ENCODE peak calls at places on chromosomes 16 and 17, in nine cellular contexts. Z is COR-L47, V is HEK293T, Q is NCI-H774, U is HCEC 1CT, H is GM13976, I is foreskin fibroblast, T is A549, X is pancreas. O is an unnamed sample.

GRCh38 chr17:50345443-50346312 is at the start of gene XYLT2:
- DNase-seq in Z (peak), V (peak), Q (peak), U (peak), H (peak), I (peak), T (peak), X (peak), O (no peak)

GRCh38 chr16:57622361-57623250 is 5.8 kb upstream of the ADGRG1 start:
- DNase-seq in Z (no peak), V (no peak), Q (no peak), U (no peak), H (no peak), I (no peak), T (no peak), X (no peak), O (no peak)

GRCh38 chr16:51449441-51449840 is 298.4 kb upstream of the SALL1 start:
- DNase-seq in Z (no peak), V (no peak), Q (no peak), U (no peak), H (no peak), I (no peak), T (no peak), X (no peak), O (no peak)

GRCh38 chr16:66741131-66741900 is 10.1 kb downstream of the DYNC1LI2 start:
- DNase-seq in Z (peak), V (peak), Q (no peak), U (peak), H (no peak), I (peak), T (peak), X (peak), O (no peak)

GRCh38 chr17:73657473-73658116 is 13.3 kb upstream of the SDK2 start:
- DNase-seq in Z (peak), V (peak), Q (peak), U (no peak), H (no peak), I (no peak), T (peak), X (peak), O (no peak)

GRCh38 chr16:49315602-49316001 is 34.0 kb upstream of the CBLN1 start:
- DNase-seq in Z (no peak), V (no peak), Q (no peak), U (no peak), H (no peak), I (no peak), T (no peak), X (no peak), O (no peak)

GRCh38 chr16:75208861-75209505 is 2.0 kb upstream of the CTRB2 start:
- DNase-seq in Z (no peak), V (no peak), Q (no peak), U (no peak), H (peak), I (no peak), T (no peak), X (peak), O (no peak)

GRCh38 chr16:75262104-75262799 is 10.8 kb upstream of the BCAR1 start:
- DNase-seq in Z (no peak), V (no peak), Q (no peak), U (no peak), H (no peak), I (no peak), T (no peak), X (no peak), O (no peak)

GRCh38 chr17:9141423-9141753 is 120.1 kb downstream of the NTN1 start:
- DNase-seq in Z (no peak), V (no peak), Q (no peak), U (no peak), H (no peak), I (no peak), T (no peak), X (no peak), O (no peak)

GRCh38 chr17:17628388-17629008 is 37.0 kb upstream of the PEMT start:
- DNase-seq in Z (no peak), V (no peak), Q (no peak), U (no peak), H (peak), I (no peak), T (no peak), X (no peak), O (no peak)

GRCh38 chr16:87371261-87371866 is 12.2 kb downstream of the FBXO31 start:
- DNase-seq in Z (no peak), V (no peak), Q (no peak), U (no peak), H (no peak), I (no peak), T (no peak), X (no peak), O (no peak)

GRCh38 chr17:81291662-81292061 is 3.4 kb downstream of the SLC38A10 start:
- DNase-seq in Z (peak), V (peak), Q (peak), U (peak), H (peak), I (no peak), T (peak), X (peak), O (no peak)

GRCh38 chr17:18040287-18040858 is 1.2 kb downstream of the GID4 start:
- DNase-seq in Z (no peak), V (no peak), Q (no peak), U (no peak), H (no peak), I (no peak), T (no peak), X (no peak), O (no peak)

GRCh38 chr16:85321856-85322271 is 209.6 kb upstream of the CIBAR2 start:
- DNase-seq in Z (no peak), V (no peak), Q (no peak), U (peak), H (no peak), I (peak), T (no peak), X (peak), O (no peak)

GRCh38 chr17:40813804-40814203 is 8.6 kb downstream of the KRT10 start:
- DNase-seq in Z (no peak), V (no peak), Q (no peak), U (peak), H (no peak), I (no peak), T (no peak), X (no peak), O (peak)

GRCh38 chr17:21004016-21004930 is 38.5 kb downstream of the USP22 start:
- DNase-seq in Z (no peak), V (no peak), Q (no peak), U (no peak), H (no peak), I (no peak), T (no peak), X (no peak), O (no peak)

O was measured in keratinocyte.